ENCODE peak calls at places on chromosomes 5 and 9, in seven cellular contexts. One of them, this sample, is unnamed.

GRCh38 chr9:23538604-23539003 is 287.4 kb downstream of the ELAVL2 start:
- DNase-seq in right lobe of liver: no peak
- DNase-seq in dorsolateral prefrontal cortex: no peak
- DNase-seq in heart right ventricle: no peak
- DNase-seq in neuronal stem cell: no peak
- DNase-seq in substantia nigra: no peak
- DNase-seq in ovary: no peak
- DNase-seq in this sample: no peak

GRCh38 chr5:174828786-174829510 is 104.6 kb downstream of the MSX2 start:
- DNase-seq in dorsolateral prefrontal cortex: no peak
- DNase-seq in right lobe of liver: no peak
- DNase-seq in heart right ventricle: no peak
- DNase-seq in ovary: no peak
- DNase-seq in neuronal stem cell: no peak
- DNase-seq in substantia nigra: no peak
- DNase-seq in this sample: no peak

GRCh38 chr5:141694479-141694878 is 12.4 kb upstream of the ARAP3 start:
- DNase-seq in neuronal stem cell: no peak
- DNase-seq in heart right ventricle: no peak
- DNase-seq in right lobe of liver: no peak
- DNase-seq in ovary: no peak
- DNase-seq in substantia nigra: no peak
- DNase-seq in dorsolateral prefrontal cortex: no peak
- DNase-seq in this sample: no peak

GRCh38 chr5:53730938-53731337 is 170.5 kb downstream of the NDUFS4 start:
- DNase-seq in dorsolateral prefrontal cortex: no peak
- DNase-seq in heart right ventricle: no peak
- DNase-seq in neuronal stem cell: no peak
- DNase-seq in right lobe of liver: no peak
- DNase-seq in substantia nigra: no peak
- DNase-seq in ovary: no peak
- DNase-seq in this sample: no peak

GRCh38 chr5:173855162-173855994 is 32.8 kb upstream of the CPEB4 start:
- DNase-seq in heart right ventricle: no peak
- DNase-seq in neuronal stem cell: no peak
- DNase-seq in substantia nigra: no peak
- DNase-seq in right lobe of liver: no peak
- DNase-seq in ovary: no peak
- DNase-seq in dorsolateral prefrontal cortex: no peak
- DNase-seq in this sample: no peak

GRCh38 chr5:125551246-125551645 is 804.8 kb upstream of the ZNF608 start:
- DNase-seq in right lobe of liver: no peak
- DNase-seq in heart right ventricle: no peak
- DNase-seq in dorsolateral prefrontal cortex: no peak
- DNase-seq in substantia nigra: no peak
- DNase-seq in ovary: no peak
- DNase-seq in neuronal stem cell: no peak
- DNase-seq in this sample: no peak

GRCh38 chr9:83449981-83450380 is 88.2 kb downstream of the FRMD3 start:
- DNase-seq in right lobe of liver: no peak
- DNase-seq in dorsolateral prefrontal cortex: no peak
- DNase-seq in neuronal stem cell: no peak
- DNase-seq in substantia nigra: no peak
- DNase-seq in heart right ventricle: no peak
- DNase-seq in ovary: no peak
- DNase-seq in this sample: no peak

GRCh38 chr5:175141421-175141820 is 302.6 kb downstream of the DRD1 start:
- DNase-seq in right lobe of liver: no peak
- DNase-seq in heart right ventricle: no peak
- DNase-seq in dorsolateral prefrontal cortex: no peak
- DNase-seq in ovary: no peak
- DNase-seq in substantia nigra: no peak
- DNase-seq in neuronal stem cell: no peak
- DNase-seq in this sample: no peak

DNA sequence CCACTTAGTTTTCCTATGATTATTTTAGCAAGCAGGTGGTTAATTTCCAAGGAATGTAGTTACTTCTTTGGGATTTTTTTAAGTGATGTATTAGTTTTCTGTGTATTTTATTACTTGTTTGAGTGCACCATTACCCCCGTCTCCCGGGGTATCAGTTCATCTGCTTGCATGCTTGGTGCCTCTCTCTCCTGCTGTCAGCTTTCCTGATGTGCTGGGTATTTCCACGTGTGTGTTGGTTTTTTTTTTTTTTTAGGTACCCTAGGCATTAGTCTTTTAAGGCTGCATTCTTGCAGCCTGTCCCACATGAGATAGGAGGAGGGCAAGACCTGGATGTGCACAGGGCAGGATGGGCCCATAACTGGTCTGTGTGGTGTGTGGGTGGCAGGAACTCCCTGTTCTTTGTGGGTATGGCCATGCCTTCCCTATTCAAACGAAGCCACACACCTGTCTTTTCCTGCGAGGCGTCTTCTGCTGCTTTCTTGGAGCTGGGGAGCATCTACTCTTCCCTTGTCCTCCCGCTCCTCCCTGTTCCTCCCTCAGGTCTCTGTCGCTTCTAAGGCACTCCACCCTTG is 6.7 kb downstream of the SYK start:
- DNase-seq in ovary: no peak
- DNase-seq in dorsolateral prefrontal cortex: no peak
- DNase-seq in neuronal stem cell: no peak
- DNase-seq in substantia nigra: no peak
- DNase-seq in heart right ventricle: no peak
- DNase-seq in right lobe of liver: no peak
- DNase-seq in this sample: no peak
- H3K27ac ChIP-seq in ovary: no peak
- H3K27ac ChIP-seq in dorsolateral prefrontal cortex: no peak
- H3K27ac ChIP-seq in neuronal stem cell: no peak
- H3K27ac ChIP-seq in substantia nigra: no peak
- H3K27ac ChIP-seq in heart right ventricle: peak
- H3K27ac ChIP-seq in right lobe of liver: no peak
- H3K27ac ChIP-seq in this sample: no peak

GRCh38 chr5:91126888-91127287 is 256.2 kb downstream of the ARRDC3 start:
- DNase-seq in dorsolateral prefrontal cortex: no peak
- DNase-seq in right lobe of liver: no peak
- DNase-seq in substantia nigra: no peak
- DNase-seq in neuronal stem cell: no peak
- DNase-seq in heart right ventricle: no peak
- DNase-seq in ovary: no peak
- DNase-seq in this sample: no peak
- H3K27ac ChIP-seq in dorsolateral prefrontal cortex: peak
- H3K27ac ChIP-seq in right lobe of liver: peak
- H3K27ac ChIP-seq in substantia nigra: no peak
- H3K27ac ChIP-seq in neuronal stem cell: no peak
- H3K27ac ChIP-seq in heart right ventricle: peak
- H3K27ac ChIP-seq in ovary: no peak
- H3K27ac ChIP-seq in this sample: no peak

GRCh38 chr9:121283072-121283398 is 15.1 kb downstream of the GSN start:
- DNase-seq in ovary: no peak
- DNase-seq in right lobe of liver: no peak
- DNase-seq in neuronal stem cell: no peak
- DNase-seq in dorsolateral prefrontal cortex: no peak
- DNase-seq in heart right ventricle: no peak
- DNase-seq in substantia nigra: no peak
- DNase-seq in this sample: no peak
- H3K27ac ChIP-seq in ovary: peak
- H3K27ac ChIP-seq in right lobe of liver: no peak
- H3K27ac ChIP-seq in neuronal stem cell: no peak
- H3K27ac ChIP-seq in dorsolateral prefrontal cortex: peak
- H3K27ac ChIP-seq in heart right ventricle: peak
- H3K27ac ChIP-seq in substantia nigra: peak
- H3K27ac ChIP-seq in this sample: peak

GRCh38 chr9:108759835-108760234 is 96.0 kb downstream of the ACTL7B start:
- DNase-seq in neuronal stem cell: no peak
- DNase-seq in dorsolateral prefrontal cortex: no peak
- DNase-seq in ovary: no peak
- DNase-seq in right lobe of liver: no peak
- DNase-seq in substantia nigra: no peak
- DNase-seq in heart right ventricle: no peak
- DNase-seq in this sample: no peak

GRCh38 chr9:108760841-108761240 is 94.9 kb downstream of the ACTL7B start:
- DNase-seq in heart right ventricle: no peak
- DNase-seq in substantia nigra: no peak
- DNase-seq in ovary: no peak
- DNase-seq in right lobe of liver: no peak
- DNase-seq in neuronal stem cell: no peak
- DNase-seq in dorsolateral prefrontal cortex: no peak
- DNase-seq in this sample: no peak

GRCh38 chr9:108761530-108762347 is 94.0 kb downstream of the ACTL7B start:
- DNase-seq in dorsolateral prefrontal cortex: peak
- DNase-seq in substantia nigra: peak
- DNase-seq in heart right ventricle: peak
- DNase-seq in neuronal stem cell: peak
- DNase-seq in ovary: peak
- DNase-seq in right lobe of liver: peak
- DNase-seq in this sample: peak

GRCh38 chr9:108759399-108759798 is 96.4 kb downstream of the ACTL7B start:
- DNase-seq in substantia nigra: no peak
- DNase-seq in right lobe of liver: no peak
- DNase-seq in dorsolateral prefrontal cortex: no peak
- DNase-seq in neuronal stem cell: no peak
- DNase-seq in ovary: no peak
- DNase-seq in heart right ventricle: no peak
- DNase-seq in this sample: no peak

DNA sequence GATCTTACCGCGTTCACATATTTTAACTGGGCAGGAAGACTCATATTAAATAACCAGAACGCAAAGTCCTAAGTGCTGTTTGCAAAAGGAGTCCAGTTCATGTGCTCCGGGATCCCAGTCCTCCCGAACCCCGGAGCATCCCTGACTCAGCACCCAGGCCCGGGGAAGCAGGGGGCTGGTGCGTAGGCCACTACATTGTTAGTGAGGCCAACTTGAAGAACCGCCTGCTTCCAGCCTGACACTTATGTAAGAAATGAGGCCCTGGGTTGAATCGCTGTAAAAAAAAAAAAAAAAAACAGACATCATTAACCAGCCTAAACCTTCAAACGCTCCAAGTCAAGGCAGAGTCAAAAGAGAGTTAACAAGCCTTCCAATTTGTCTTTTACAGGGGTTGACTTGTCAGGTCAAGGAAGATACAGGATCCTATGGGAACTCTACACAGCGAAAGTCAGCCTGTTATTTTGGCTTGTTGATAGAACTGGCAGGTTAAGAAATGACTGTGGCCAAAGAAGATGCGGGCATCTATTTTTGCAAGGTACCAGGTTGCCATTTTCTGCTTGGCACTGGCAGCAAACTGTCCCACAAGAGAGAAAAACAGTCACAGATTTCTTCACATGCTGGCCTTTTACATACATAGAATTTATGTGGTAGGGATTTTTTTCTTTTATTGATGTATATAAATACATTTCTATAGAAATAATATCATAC is 93.3 kb downstream of the ACTL7B start:
- DNase-seq in heart right ventricle: no peak
- DNase-seq in substantia nigra: no peak
- DNase-seq in neuronal stem cell: no peak
- DNase-seq in ovary: no peak
- DNase-seq in right lobe of liver: no peak
- DNase-seq in dorsolateral prefrontal cortex: no peak
- DNase-seq in this sample: no peak
- H3K27ac ChIP-seq in heart right ventricle: no peak
- H3K27ac ChIP-seq in substantia nigra: no peak
- H3K27ac ChIP-seq in neuronal stem cell: no peak
- H3K27ac ChIP-seq in ovary: no peak
- H3K27ac ChIP-seq in right lobe of liver: no peak
- H3K27ac ChIP-seq in dorsolateral prefrontal cortex: no peak
- H3K27ac ChIP-seq in this sample: no peak

GRCh38 chr9:127865645-127866464 is 11.4 kb upstream of the ENG start:
- DNase-seq in dorsolateral prefrontal cortex: no peak
- DNase-seq in substantia nigra: no peak
- DNase-seq in neuronal stem cell: no peak
- DNase-seq in ovary: no peak
- DNase-seq in right lobe of liver: no peak
- DNase-seq in heart right ventricle: no peak
- DNase-seq in this sample: no peak
- H3K27ac ChIP-seq in dorsolateral prefrontal cortex: no peak
- H3K27ac ChIP-seq in substantia nigra: no peak
- H3K27ac ChIP-seq in neuronal stem cell: no peak
- H3K27ac ChIP-seq in ovary: no peak
- H3K27ac ChIP-seq in right lobe of liver: no peak
- H3K27ac ChIP-seq in heart right ventricle: peak
- H3K27ac ChIP-seq in this sample: no peak

GRCh38 chr9:14524881-14525515 is 168.2 kb downstream of the ZDHHC21 start:
- DNase-seq in right lobe of liver: no peak
- DNase-seq in neuronal stem cell: no peak
- DNase-seq in heart right ventricle: no peak
- DNase-seq in dorsolateral prefrontal cortex: no peak
- DNase-seq in ovary: no peak
- DNase-seq in substantia nigra: no peak
- DNase-seq in this sample: no peak
- H3K27ac ChIP-seq in right lobe of liver: no peak
- H3K27ac ChIP-seq in neuronal stem cell: no peak
- H3K27ac ChIP-seq in heart right ventricle: no peak
- H3K27ac ChIP-seq in dorsolateral prefrontal cortex: no peak
- H3K27ac ChIP-seq in ovary: no peak
- H3K27ac ChIP-seq in substantia nigra: no peak
- H3K27ac ChIP-seq in this sample: no peak

DNA sequence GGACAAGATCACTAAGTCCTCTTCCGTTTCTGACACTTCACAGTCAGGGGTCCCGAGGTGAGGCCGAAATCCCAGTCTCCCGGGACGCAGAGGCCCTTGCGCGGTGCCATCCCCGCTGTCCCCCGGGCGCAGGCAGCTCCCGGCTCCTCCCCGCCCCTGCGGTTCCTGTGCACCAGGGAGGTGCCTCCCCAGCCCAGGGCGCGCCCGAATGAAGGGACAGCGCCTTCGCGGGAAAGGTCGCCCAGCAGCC is 421 bp downstream of the SLC25A51 start:
- DNase-seq in ovary: no peak
- DNase-seq in dorsolateral prefrontal cortex: no peak
- DNase-seq in heart right ventricle: peak
- DNase-seq in neuronal stem cell: peak
- DNase-seq in substantia nigra: no peak
- DNase-seq in right lobe of liver: peak
- DNase-seq in this sample: no peak
- H3K27ac ChIP-seq in ovary: no peak
- H3K27ac ChIP-seq in dorsolateral prefrontal cortex: peak
- H3K27ac ChIP-seq in heart right ventricle: peak
- H3K27ac ChIP-seq in neuronal stem cell: no peak
- H3K27ac ChIP-seq in substantia nigra: peak
- H3K27ac ChIP-seq in right lobe of liver: peak
- H3K27ac ChIP-seq in this sample: peak

GRCh38 chr9:95644377-95644776 is 127.6 kb upstream of the PTCH1 start:
- DNase-seq in right lobe of liver: no peak
- DNase-seq in dorsolateral prefrontal cortex: no peak
- DNase-seq in heart right ventricle: no peak
- DNase-seq in substantia nigra: no peak
- DNase-seq in neuronal stem cell: no peak
- DNase-seq in ovary: no peak
- DNase-seq in this sample: no peak
- H3K27ac ChIP-seq in right lobe of liver: no peak
- H3K27ac ChIP-seq in dorsolateral prefrontal cortex: no peak
- H3K27ac ChIP-seq in heart right ventricle: no peak
- H3K27ac ChIP-seq in substantia nigra: no peak
- H3K27ac ChIP-seq in neuronal stem cell: no peak
- H3K27ac ChIP-seq in ovary: no peak
- H3K27ac ChIP-seq in this sample: no peak

This sample was measured in caudate nucleus.